ENCODE peak calls at places on chromosomes 7 and 10, in four cellular contexts. A is GM12878, S is K562, T is A549. M is an unnamed sample.

GRCh38 chr7:66099551-66100407 is 14.9 kb upstream of the CRCP start:
- DNase-seq in S (peak), T (peak), A (no peak), M (no peak)

GRCh38 chr7:64795176-64795575 is 948 bp downstream of the ZNF138 start:
- DNase-seq in S (no peak), T (no peak), A (no peak), M (no peak)

GRCh38 chr7:70598976-70599375 is 533.0 kb upstream of the GALNT17 start:
- DNase-seq in A (no peak), S (no peak), T (no peak), M (no peak)

GRCh38 chr7:55550838-55551537 is 21.3 kb downstream of the VOPP1 start:
- DNase-seq in S (no peak), T (no peak), A (no peak), M (peak)

GRCh38 chr7:50393076-50393475 is 57.1 kb downstream of the FIGNL1 start:
- DNase-seq in S (peak), A (no peak), T (no peak), M (no peak)

GRCh38 chr7:50537417-50537816 is 27.8 kb downstream of the DDC start:
- DNase-seq in S (no peak), T (no peak), A (no peak), M (no peak)

GRCh38 chr7:107813524-107813923 is 10.5 kb upstream of the SLC26A3 start:
- DNase-seq in T (no peak), S (no peak), A (no peak), M (no peak)

GRCh38 chr7:29641651-29642050 is 78.0 kb downstream of the PRR15 start:
- DNase-seq in T (no peak), S (no peak), A (no peak), M (no peak)

GRCh38 chr7:317643-318405 is 27.9 kb downstream of the FOXL3 start:
- DNase-seq in S (no peak), A (no peak), T (no peak), M (no peak)

GRCh38 chr7:30460246-30460633 is 18.3 kb downstream of the NOD1 start:
- DNase-seq in S (no peak), T (peak), A (no peak), M (no peak)

GRCh38 chr10:115141254-115141653 is 48.1 kb downstream of the ATRNL1 start:
- DNase-seq in A (no peak), T (no peak), S (no peak), M (no peak)

GRCh38 chr10:44258460-44259089 is 126.3 kb downstream of the CXCL12 start:
- DNase-seq in T (no peak), A (no peak), S (no peak), M (no peak)

GRCh38 chr7:134368851-134369533 is 52.3 kb upstream of the SLC35B4 start:
- DNase-seq in T (peak), S (no peak), A (no peak), M (peak)

GRCh38 chr7:66928388-66928787 is 7.4 kb downstream of the TMEM248 start:
- DNase-seq in S (no peak), A (no peak), T (no peak), M (no peak)

GRCh38 chr10:124300224-124300623 is 118.5 kb downstream of the OAT start:
- DNase-seq in S (no peak), T (no peak), A (no peak), M (no peak)

GRCh38 chr7:141462958-141463357 is 88.3 kb upstream of the AGK start:
- DNase-seq in A (no peak), S (no peak), T (no peak), M (no peak)

GRCh38 chr7:9502269-9502668 is 1068.9 kb downstream of the NXPH1 start:
- DNase-seq in T (no peak), S (no peak), A (no peak), M (no peak)

GRCh38 chr7:129778770-129779601 is 167.5 kb downstream of the NRF1 start:
- DNase-seq in S (no peak), T (peak), A (no peak), M (no peak)

GRCh38 chr7:1176891-1177373 is 16.9 kb upstream of the ZFAND2A start:
- DNase-seq in S (peak), T (peak), A (peak), M (peak)

GRCh38 chr10:5310914-5311313 is 53.9 kb upstream of the UCN3 start:
- DNase-seq in T (no peak), S (no peak), A (no peak), M (no peak)

GRCh38 chr10:44435196-44435595 is 50.3 kb upstream of the CXCL12 start:
- DNase-seq in A (no peak), S (no peak), T (no peak), M (no peak)

GRCh38 chr7:70728873-70729552 is 402.9 kb upstream of the GALNT17 start:
- DNase-seq in A (no peak), S (no peak), T (no peak), M (no peak)

GRCh38 chr7:106604303-106604918 is 56.5 kb downstream of the CCDC71L start:
- DNase-seq in S (no peak), A (no peak), T (no peak), M (no peak)

GRCh38 chr10:109957092-109957797 is 33.9 kb upstream of the XPNPEP1 start:
- DNase-seq in A (peak), T (no peak), S (no peak), M (no peak)

GRCh38 chr7:28882896-28883470 is 75.1 kb downstream of the TRIL start:
- DNase-seq in T (no peak), S (no peak), A (no peak), M (no peak)

GRCh38 chr7:3095046-3095445 is 51.4 kb upstream of the CARD11 start:
- DNase-seq in A (no peak), T (no peak), S (no peak), M (no peak)

GRCh38 chr7:118148930-118149329 is 35.0 kb upstream of the LSM8 start:
- DNase-seq in S (no peak), A (no peak), T (no peak), M (no peak)

GRCh38 chr10:116545122-116545521 is 609 bp upstream of the PNLIP start:
- DNase-seq in T (no peak), A (no peak), S (no peak), M (no peak)

GRCh38 chr7:28376634-28377033 is 35.7 kb upstream of the CREB5 start:
- DNase-seq in S (no peak), A (no peak), T (no peak), M (no peak)

GRCh38 chr7:135217645-135218509 is 6.6 kb upstream of the WDR91 start:
- DNase-seq in S (no peak), T (no peak), A (no peak), M (peak)

GRCh38 chr7:27351786-27352185 is 109.2 kb downstream of the EVX1 start:
- DNase-seq in S (no peak), T (no peak), A (no peak), M (no peak)

GRCh38 chr7:54888067-54888735 is 129.2 kb upstream of the SEC61G start:
- DNase-seq in A (no peak), T (no peak), S (no peak), M (no peak)

GRCh38 chr10:49657606-49658005 is 21.8 kb upstream of the C10orf53 start:
- DNase-seq in A (no peak), S (no peak), T (no peak), M (no peak)

GRCh38 chr10:50739618-50740350 is at the start of gene ASAH2B:
- DNase-seq in S (peak), T (peak), A (peak), M (peak)
- TF ChIP-seq POLR2AphosphoS2 in S (no peak), T (no peak), A (no peak), M (no peak)

GRCh38 chr7:16492513-16493062 is 27.1 kb upstream of the SOSTDC1 start:
- DNase-seq in A (no peak), S (no peak), T (no peak), M (peak)
- TF ChIP-seq POLR2AphosphoS2 in A (no peak), S (no peak), T (no peak), M (no peak)

GRCh38 chr10:98006266-98006665 is 24.2 kb downstream of the CRTAC1 start:
- DNase-seq in S (peak), A (no peak), T (no peak), M (no peak)
- TF ChIP-seq POLR2AphosphoS2 in S (no peak), A (no peak), T (no peak), M (no peak)

DNA sequence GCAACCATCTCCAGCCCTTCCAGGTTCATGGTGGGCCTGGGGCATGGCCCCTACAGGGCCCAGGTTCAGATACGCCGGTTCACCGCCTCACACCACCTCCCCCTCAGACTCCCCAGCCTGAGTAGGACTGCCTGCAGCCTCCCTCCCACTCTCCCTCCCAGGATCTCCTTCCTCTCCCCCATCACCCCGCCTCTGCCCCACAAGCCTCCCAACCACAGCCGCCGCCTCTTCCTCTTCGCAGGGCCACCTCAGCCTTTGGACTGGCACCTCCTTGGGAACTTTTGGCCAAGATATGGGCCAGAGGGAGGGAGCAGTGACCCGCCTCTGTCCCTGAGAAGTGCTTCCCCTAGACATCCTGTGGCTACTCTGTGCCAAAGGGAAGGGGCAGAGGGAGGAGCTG is 9.3 kb downstream of the KCNIP2 start:
- DNase-seq in A (no peak), T (no peak), S (peak), M (no peak)
- TF ChIP-seq POLR2AphosphoS2 in A (no peak), T (no peak), S (no peak), M (no peak)

GRCh38 chr7:19939746-19940145 is 166.3 kb upstream of the TMEM196 start:
- DNase-seq in S (no peak), A (no peak), T (no peak), M (no peak)
- TF ChIP-seq POLR2AphosphoS2 in S (no peak), A (no peak), T (no peak), M (no peak)

DNA sequence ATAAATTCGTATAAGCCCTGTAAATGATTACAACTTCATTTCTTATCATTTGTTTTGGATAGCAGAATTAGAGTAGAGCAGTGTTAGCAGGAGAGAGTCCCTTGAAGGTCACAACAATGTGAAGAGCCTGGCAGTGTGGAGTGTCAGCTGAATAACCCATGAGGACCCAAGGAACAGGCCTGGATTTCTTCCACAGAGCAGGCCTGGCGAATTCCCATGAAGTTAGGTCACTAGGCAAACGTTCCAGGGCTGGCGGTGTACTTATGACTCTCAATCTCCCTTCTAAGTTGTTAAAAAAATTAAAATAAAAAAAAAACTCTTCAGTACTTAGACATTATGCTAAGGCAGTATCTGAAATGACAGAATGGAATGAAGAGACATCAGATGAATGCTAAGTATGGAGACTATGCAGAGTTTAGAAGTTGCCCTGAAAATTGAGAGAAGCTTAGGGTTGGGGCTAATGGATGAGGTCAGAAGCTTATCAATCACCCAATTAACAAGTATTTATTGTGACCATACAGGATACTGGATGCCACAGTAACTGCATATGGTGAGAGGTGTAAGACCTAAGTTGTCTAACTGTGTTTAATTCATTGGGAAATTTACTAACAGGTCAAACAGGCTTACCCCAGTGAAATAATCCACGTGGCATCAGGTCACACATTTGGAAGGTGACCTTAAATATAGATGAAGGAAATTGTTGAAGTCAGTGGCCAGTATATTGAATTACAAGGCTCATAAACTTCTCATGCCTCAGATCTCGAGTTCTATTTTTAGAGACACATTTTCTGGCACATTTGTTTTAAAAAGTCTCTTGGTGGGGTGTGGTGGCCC is 126.2 kb upstream of the NRP1 start:
- DNase-seq in T (no peak), A (no peak), S (no peak), M (no peak)
- TF ChIP-seq POLR2AphosphoS2 in T (no peak), A (no peak), S (no peak), M (no peak)

GRCh38 chr10:26859241-26860025 is 1.3 kb downstream of the ABI1 start:
- DNase-seq in A (no peak), S (no peak), T (no peak), M (peak)

GRCh38 chr10:26858707-26859034 is 2.1 kb downstream of the ABI1 start:
- DNase-seq in A (no peak), T (no peak), S (no peak), M (no peak)

GRCh38 chr10:26854524-26854923 is 6.2 kb downstream of the ABI1 start:
- DNase-seq in S (no peak), A (no peak), T (no peak), M (peak)

GRCh38 chr10:26857991-26858706 is 2.6 kb downstream of the ABI1 start:
- DNase-seq in T (no peak), S (no peak), A (peak), M (no peak)

DNA sequence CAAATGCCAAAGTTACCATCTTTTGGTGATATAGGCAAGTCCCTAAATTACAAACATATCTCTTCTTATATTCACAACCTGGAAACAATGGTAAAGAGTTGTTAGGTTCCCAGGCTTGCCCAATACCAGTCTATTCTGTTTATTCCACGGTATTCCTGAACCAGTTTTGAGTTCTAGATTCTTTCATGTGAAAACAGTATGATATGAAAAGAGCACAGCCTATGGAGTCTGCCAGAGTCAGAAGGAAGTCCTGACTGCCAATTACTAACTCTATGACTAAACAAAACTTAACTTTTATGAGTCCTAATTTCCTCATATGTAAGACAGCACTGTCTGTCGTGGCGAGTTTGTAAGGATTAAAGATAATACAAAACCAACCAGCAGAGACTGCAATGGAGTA is 5.6 kb downstream of the ABI1 start:
- DNase-seq in A (no peak), S (no peak), T (no peak), M (no peak)
- TF ChIP-seq POLR2AphosphoS2 in A (no peak), S (no peak), T (no peak), M (no peak)

M was measured in HepG2.